ENCODE peak calls at places on chromosomes 16 and 17, in seven cellular contexts. Q is H1, L is SK-N-SH, B is NT2/D1, I is GM12878, G is K562, J is HepG2. H is an unnamed sample.
A peak's percentile ranks its signal among the peaks of the same experiment; 100 is the strongest.

GRCh38 chr17:6435968-6436367 is 1.0 kb upstream of the AIPL1 start:
- DNase-seq in I (no peak), B (peak; percentile 58), L (peak; percentile 84), J (peak; percentile 34), Q (no peak), G (peak; percentile 65), H (peak; percentile 46)

GRCh38 chr16:75494696-75495601 is at the start of gene CHST6:
- DNase-seq in B (no peak), L (peak; percentile 67), J (peak; percentile 52), Q (no peak), I (no peak), G (peak; percentile 56), H (no peak)

GRCh38 chr16:6524501-6524900 is 808.1 kb upstream of the RBFOX1 start:
- DNase-seq in Q (no peak), J (no peak), I (no peak), L (no peak), B (no peak), G (no peak), H (no peak)

GRCh38 chr17:19343256-19343630 is 19.3 kb downstream of the B9D1 start:
- DNase-seq in J (no peak), L (no peak), G (no peak), Q (no peak), B (no peak), I (no peak), H (no peak)

GRCh38 chr16:14672403-14672971 is 21.6 kb downstream of the PLA2G10 start:
- DNase-seq in Q (no peak), G (peak; percentile 39), L (no peak), J (peak; percentile 16), I (peak; percentile 72), B (no peak), H (no peak)

GRCh38 chr17:73430848-73431247 is 119.0 kb upstream of the CDC42EP4 start:
- DNase-seq in G (no peak), L (no peak), B (no peak), I (no peak), J (no peak), Q (no peak), H (no peak)

GRCh38 chr16:49462989-49463371 is 89.4 kb downstream of the C16orf78 start:
- DNase-seq in J (no peak), B (no peak), G (no peak), L (no peak), I (no peak), Q (no peak), H (no peak)

GRCh38 chr17:80725532-80725931 is 180.9 kb downstream of the RPTOR start:
- DNase-seq in J (no peak), Q (no peak), G (no peak), B (no peak), L (peak; percentile 90), I (no peak), H (no peak)

GRCh38 chr16:56336071-56336688 is 89.2 kb downstream of the AMFR start:
- DNase-seq in L (no peak), Q (no peak), I (no peak), G (no peak), B (no peak), J (no peak), H (no peak)

GRCh38 chr17:1511756-1512321 is 4.6 kb downstream of the INPP5K start:
- DNase-seq in J (no peak), B (no peak), L (no peak), I (no peak), Q (no peak), G (no peak), H (no peak)

GRCh38 chr16:70700101-70701020 is 14.5 kb upstream of the MTSS2 start:
- DNase-seq in B (no peak), Q (no peak), J (no peak), L (no peak), I (no peak), G (no peak), H (no peak)

GRCh38 chr16:61313931-61314330 is 722.3 kb downstream of the CDH8 start:
- DNase-seq in Q (no peak), B (no peak), G (no peak), L (no peak), J (no peak), I (no peak), H (no peak)

GRCh38 chr16:83392743-83393142 is 415.0 kb upstream of the HSBP1 start:
- DNase-seq in Q (no peak), B (no peak), J (no peak), G (no peak), I (no peak), L (no peak), H (no peak)

GRCh38 chr16:85607796-85608514 is 5.2 kb upstream of the GSE1 start:
- DNase-seq in L (no peak), B (no peak), G (no peak), I (no peak), J (no peak), Q (no peak), H (no peak)

GRCh38 chr17:82228842-82229685 is at the start of gene SLC16A3:
- DNase-seq in J (no peak), I (no peak), B (no peak), Q (no peak), G (no peak), L (peak; percentile 94), H (no peak)

GRCh38 chr16:4704913-4705312 is 11.6 kb downstream of the NUDT16L1 start:
- DNase-seq in Q (no peak), G (no peak), I (no peak), J (no peak), B (no peak), L (no peak), H (no peak)

GRCh38 chr16:84406006-84406963 is 37.9 kb downstream of the ATP2C2 start:
- DNase-seq in G (peak; percentile 56), J (no peak), B (no peak), L (peak; percentile 78), I (no peak), Q (no peak), H (no peak)

GRCh38 chr17:36849871-36850348 is 87.4 kb upstream of the LHX1 start:
- DNase-seq in G (peak; percentile 57), J (no peak), L (no peak), Q (no peak), B (no peak), I (peak; percentile 49), H (peak; percentile 51)

GRCh38 chr17:16814439-16814838 is 124.4 kb downstream of the CCDC144A start:
- DNase-seq in G (no peak), B (no peak), Q (no peak), J (no peak), L (no peak), I (no peak), H (no peak)

GRCh38 chr17:43905985-43906852 is 1.1 kb downstream of the MPP2 start:
- DNase-seq in B (peak; percentile 48), G (peak; percentile 31), J (peak; percentile 47), I (no peak), L (peak; percentile 89), Q (no peak), H (no peak)

GRCh38 chr17:42118545-42118944 is 2.6 kb downstream of the KAT2A start:
- DNase-seq in J (peak; percentile 52), I (no peak), G (peak; percentile 45), B (no peak), L (peak; percentile 56), Q (no peak), H (peak; percentile 13)
- TF ChIP-seq YY1 in J (no peak), I (no peak), G (no peak), B (no peak), L (no peak), Q (no peak), H (no peak)

GRCh38 chr16:53456625-53457024 is 22.4 kb downstream of the RBL2 start:
- DNase-seq in J (no peak), G (no peak), B (no peak), I (no peak), Q (no peak), L (no peak), H (no peak)
- TF ChIP-seq YY1 in J (no peak), G (no peak), B (no peak), I (no peak), Q (no peak), L (no peak), H (no peak)

GRCh38 chr17:54111576-54111975 is 288.8 kb downstream of the KIF2B start:
- DNase-seq in Q (no peak), L (no peak), G (no peak), B (no peak), I (no peak), J (no peak), H (no peak)

GRCh38 chr17:54117452-54117851 is 294.7 kb downstream of the KIF2B start:
- DNase-seq in J (no peak), B (no peak), L (no peak), Q (no peak), G (no peak), I (no peak), H (no peak)
- TF ChIP-seq YY1 in J (no peak), B (no peak), L (no peak), Q (no peak), G (no peak), I (no peak), H (no peak)

GRCh38 chr17:32803544-32803943 is 73.4 kb downstream of the MYO1D start:
- DNase-seq in Q (no peak), I (no peak), B (no peak), G (no peak), J (no peak), L (no peak), H (no peak)

GRCh38 chr17:32810690-32811089 is 66.2 kb downstream of the MYO1D start:
- DNase-seq in G (no peak), I (no peak), Q (no peak), J (no peak), B (no peak), L (no peak), H (no peak)

GRCh38 chr17:32807577-32807976 is 69.3 kb downstream of the MYO1D start:
- DNase-seq in Q (no peak), I (no peak), L (no peak), G (no peak), B (no peak), J (peak; percentile 10), H (no peak)

GRCh38 chr17:32805029-32805976 is 71.6 kb downstream of the MYO1D start:
- DNase-seq in I (no peak), B (no peak), Q (no peak), L (no peak), G (no peak), J (no peak), H (no peak)

GRCh38 chr17:32806646-32807045 is 70.3 kb downstream of the MYO1D start:
- DNase-seq in J (no peak), L (no peak), B (no peak), I (no peak), Q (no peak), G (no peak), H (no peak)
- TF ChIP-seq YY1 in J (no peak), L (no peak), B (no peak), I (no peak), Q (no peak), G (no peak), H (no peak)

DNA sequence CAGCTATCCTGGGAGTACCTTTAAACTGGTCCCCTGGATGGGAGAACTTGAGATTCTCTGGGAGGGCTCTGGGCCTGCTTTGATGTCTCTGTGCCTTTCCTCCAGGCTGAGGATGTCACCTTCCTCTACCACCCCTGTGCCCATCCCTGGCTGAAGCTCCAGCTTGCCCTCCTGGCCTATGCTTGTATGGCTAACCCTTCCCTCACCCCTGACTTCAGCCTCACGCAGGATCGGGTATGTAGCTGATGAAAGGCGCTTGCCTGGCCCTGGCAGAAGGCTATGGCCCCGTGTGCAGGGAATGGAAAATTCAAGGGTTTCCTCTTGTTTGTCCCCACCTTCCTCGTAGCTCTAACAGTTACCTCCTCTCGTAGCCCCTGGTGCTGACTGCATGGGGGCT is 3.0 kb downstream of the TP53I13 start:
- DNase-seq in L (no peak), J (no peak), B (no peak), G (no peak), Q (no peak), I (no peak), H (no peak)
- TF ChIP-seq YY1 in L (no peak), J (no peak), B (no peak), G (no peak), Q (no peak), I (no peak), H (no peak)